ENCODE peak calls at places on chromosome 11, in four cellular contexts. One of them, this sample, is unnamed.

GRCh38 chr11:37500425-37500824 is 902.4 kb upstream of the RAG2 start:
- DNase-seq in mesenchymal stem cell: no peak
- DNase-seq in H1: no peak
- DNase-seq in trophoblast cell: no peak
- DNase-seq in this sample: no peak

GRCh38 chr11:12133539-12134238 is 23.3 kb downstream of the MICAL2 start:
- DNase-seq in mesenchymal stem cell: no peak
- DNase-seq in H1: no peak
- DNase-seq in trophoblast cell: no peak
- DNase-seq in this sample: no peak

GRCh38 chr11:124762624-124763155 is 600 bp upstream of the ESAM start:
- DNase-seq in mesenchymal stem cell: no peak
- DNase-seq in H1: no peak
- DNase-seq in trophoblast cell: no peak
- DNase-seq in this sample: no peak

GRCh38 chr11:120229451-120230424 is 10.2 kb upstream of the POU2F3 start:
- DNase-seq in mesenchymal stem cell: peak; percentile 49
- DNase-seq in H1: no peak
- DNase-seq in trophoblast cell: no peak
- DNase-seq in this sample: no peak

GRCh38 chr11:9150501-9150900 is 59.1 kb upstream of the SCUBE2 start:
- DNase-seq in mesenchymal stem cell: peak; percentile 81
- DNase-seq in H1: peak; percentile 3
- DNase-seq in trophoblast cell: no peak
- DNase-seq in this sample: no peak

GRCh38 chr11:11416502-11416901 is 63.5 kb upstream of the CSNK2A3 start:
- DNase-seq in mesenchymal stem cell: peak; percentile 89
- DNase-seq in H1: no peak
- DNase-seq in trophoblast cell: no peak
- DNase-seq in this sample: no peak

GRCh38 chr11:17722000-17722643 is 2.8 kb downstream of the MYOD1 start:
- DNase-seq in mesenchymal stem cell: no peak
- DNase-seq in H1: peak; percentile 65
- DNase-seq in trophoblast cell: peak; percentile 45
- DNase-seq in this sample: no peak

GRCh38 chr11:115083129-115083823 is 404.9 kb downstream of the NXPE2 start:
- DNase-seq in mesenchymal stem cell: no peak
- DNase-seq in H1: no peak
- DNase-seq in trophoblast cell: no peak
- DNase-seq in this sample: no peak

GRCh38 chr11:69892237-69892985 is 73.2 kb upstream of the FGF3 start:
- DNase-seq in mesenchymal stem cell: peak; percentile 26
- DNase-seq in H1: peak; percentile 76
- DNase-seq in trophoblast cell: no peak
- DNase-seq in this sample: no peak

DNA sequence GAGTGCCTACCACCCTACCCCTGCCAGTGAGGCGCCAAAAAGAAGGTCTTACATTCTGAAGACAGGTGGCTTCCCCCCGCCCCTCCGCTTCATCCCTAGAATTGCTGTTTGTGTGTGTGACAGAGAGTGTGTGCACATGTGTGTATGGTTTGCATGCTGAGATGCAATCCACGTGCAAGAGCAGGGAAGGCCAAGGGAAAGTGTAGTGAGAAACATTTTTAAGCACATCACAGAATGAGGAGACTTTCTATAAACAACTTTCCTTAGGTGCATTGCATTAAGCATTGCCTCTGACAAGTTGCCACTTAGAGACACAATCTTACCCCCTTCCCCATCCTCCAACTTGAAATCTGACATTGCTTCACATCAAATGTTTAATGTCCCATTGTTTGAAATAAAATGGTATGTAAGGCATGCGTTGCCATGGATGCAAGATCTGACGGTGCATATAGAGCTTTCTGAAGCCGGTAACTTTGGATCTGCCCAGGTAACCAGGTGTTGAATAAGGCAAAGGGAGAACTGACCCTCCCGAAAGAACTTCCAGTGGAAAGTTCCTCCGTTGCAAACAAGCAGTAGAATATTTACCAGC is 21.4 kb downstream of the FJX1 start:
- DNase-seq in mesenchymal stem cell: no peak
- DNase-seq in H1: no peak
- DNase-seq in trophoblast cell: no peak
- DNase-seq in this sample: no peak
- H3K14ac ChIP-seq in mesenchymal stem cell: no peak overlapping the region
- H3K14ac ChIP-seq in H1: no peak overlapping the region
- H3K14ac ChIP-seq in trophoblast cell: no peak overlapping the region
- H3K14ac ChIP-seq in this sample: no peak overlapping the region

DNA sequence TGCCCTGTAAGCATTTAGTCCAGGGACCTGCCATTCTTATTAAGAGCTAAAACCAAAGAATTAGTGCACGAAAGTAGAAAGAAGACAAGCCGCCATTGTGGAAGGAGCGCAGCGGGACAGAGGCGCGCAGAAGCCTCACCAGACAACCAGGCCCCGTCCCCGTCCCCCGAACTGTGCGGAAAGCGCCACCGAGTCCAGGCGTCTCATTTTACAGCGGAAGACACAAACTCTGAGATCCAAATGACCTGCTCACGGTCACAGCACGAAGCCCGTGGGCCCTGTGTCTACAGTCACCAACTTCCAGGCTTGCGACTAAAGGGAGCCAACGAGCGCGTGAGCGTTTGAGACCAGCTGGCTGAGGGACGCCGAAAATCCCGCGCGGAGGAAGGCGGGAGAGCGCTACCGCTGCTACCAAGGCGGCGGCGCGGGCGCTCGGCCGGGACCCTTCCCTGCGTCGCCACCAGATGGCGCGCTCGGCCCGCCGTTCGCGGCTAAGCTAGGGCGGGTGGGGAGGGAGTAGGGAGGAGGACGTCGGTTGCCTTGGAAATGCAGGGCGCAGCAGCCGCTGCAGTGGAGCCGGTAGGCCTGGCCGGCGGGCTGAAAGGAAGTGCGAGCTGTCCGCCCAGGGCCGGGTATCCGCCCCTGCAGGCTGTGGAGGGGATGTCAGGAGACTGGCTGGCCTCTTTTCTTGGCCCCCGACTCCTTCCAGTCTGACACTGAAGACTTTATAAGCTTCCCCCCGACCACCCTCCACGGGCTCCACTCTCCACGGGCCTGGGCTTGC is 434 bp upstream of the CCDC83 start:
- DNase-seq in mesenchymal stem cell: peak; percentile 94
- DNase-seq in H1: peak; percentile 97
- DNase-seq in trophoblast cell: peak; percentile 93
- DNase-seq in this sample: peak; percentile 92
- H2BK12ac ChIP-seq in mesenchymal stem cell: peak overlapping the region; percentile 94
- H2BK12ac ChIP-seq in H1: peak overlapping the region; percentile 69
- H2BK12ac ChIP-seq in trophoblast cell: peak overlapping the region; percentile 87
- H2BK12ac ChIP-seq in this sample: no peak overlapping the region

GRCh38 chr11:90912631-90913030 is 689.8 kb upstream of the CHORDC1 start:
- DNase-seq in mesenchymal stem cell: no peak
- DNase-seq in H1: no peak
- DNase-seq in trophoblast cell: no peak
- DNase-seq in this sample: no peak
- H3K36me3 ChIP-seq in mesenchymal stem cell: no peaks in the 10 kb centered on the region
- H3K36me3 ChIP-seq in H1: no peaks in the 10 kb centered on the region
- H3K36me3 ChIP-seq in trophoblast cell: no peaks in the 10 kb centered on the region
- H3K36me3 ChIP-seq in this sample: no peaks in the 10 kb centered on the region

GRCh38 chr11:57309106-57310059 is 15.4 kb downstream of the TNKS1BP1 start:
- DNase-seq in mesenchymal stem cell: no peak
- DNase-seq in H1: no peak
- DNase-seq in trophoblast cell: no peak
- DNase-seq in this sample: no peak

GRCh38 chr11:57310091-57310490 is 14.7 kb downstream of the TNKS1BP1 start:
- DNase-seq in mesenchymal stem cell: no peak
- DNase-seq in H1: no peak
- DNase-seq in trophoblast cell: no peak
- DNase-seq in this sample: no peak

GRCh38 chr11:57312511-57313021 is 12.2 kb downstream of the TNKS1BP1 start:
- DNase-seq in mesenchymal stem cell: no peak
- DNase-seq in H1: no peak
- DNase-seq in trophoblast cell: no peak
- DNase-seq in this sample: no peak

GRCh38 chr11:57311109-57311936 is 13.4 kb downstream of the TNKS1BP1 start:
- DNase-seq in mesenchymal stem cell: peak; percentile 97
- DNase-seq in H1: peak; percentile 94
- DNase-seq in trophoblast cell: peak; percentile 94
- DNase-seq in this sample: peak; percentile 75

DNA sequence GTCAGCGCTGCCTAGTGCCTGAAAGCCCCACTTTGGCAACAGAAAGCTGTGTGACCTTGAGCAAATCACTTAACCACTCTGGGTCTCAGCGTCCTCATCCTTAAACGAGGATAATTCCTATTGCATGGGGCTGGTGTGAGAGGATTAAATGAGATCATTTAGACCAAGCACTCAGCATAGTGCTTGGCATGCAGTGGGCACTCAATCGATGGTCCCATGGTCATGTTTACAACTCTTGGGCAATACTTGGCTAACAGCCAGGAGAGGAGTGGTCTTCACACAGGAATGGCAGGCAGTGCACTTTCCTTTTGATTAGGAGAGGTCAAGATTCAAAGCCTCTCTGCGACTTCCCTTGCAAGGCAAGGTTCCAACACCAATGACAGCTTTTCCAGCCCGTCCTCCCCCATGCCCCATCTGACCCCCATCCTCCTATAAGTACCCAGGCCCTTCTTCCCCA is 14.1 kb downstream of the TNKS1BP1 start:
- DNase-seq in mesenchymal stem cell: no peak
- DNase-seq in H1: no peak
- DNase-seq in trophoblast cell: no peak
- DNase-seq in this sample: no peak
- H3K14ac ChIP-seq in mesenchymal stem cell: no peak overlapping the region
- H3K14ac ChIP-seq in H1: no peak overlapping the region
- H3K14ac ChIP-seq in trophoblast cell: peak overlapping the region; percentile 73
- H3K14ac ChIP-seq in this sample: no peak overlapping the region

DNA sequence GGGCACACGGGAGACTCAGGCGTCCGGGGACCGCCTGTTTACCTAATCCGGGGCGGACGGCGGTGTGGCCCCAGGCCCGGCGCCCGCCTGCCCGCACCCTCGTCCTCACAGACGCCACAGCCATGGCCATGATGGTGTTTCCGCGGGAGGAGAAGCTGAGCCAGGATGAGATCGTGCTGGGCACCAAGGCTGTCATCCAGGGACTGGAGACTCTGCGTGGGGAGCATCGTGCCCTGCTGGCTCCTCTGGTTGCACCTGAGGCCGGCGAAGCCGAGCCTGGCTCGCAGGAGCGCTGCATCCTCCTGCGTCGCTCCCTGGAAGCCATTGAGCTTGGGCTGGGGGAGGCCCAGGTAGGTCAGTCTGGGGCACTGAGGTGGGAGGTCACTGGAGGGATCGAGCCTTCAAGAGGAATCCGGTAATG is 10.0 kb upstream of the RAB1B start:
- DNase-seq in mesenchymal stem cell: no peak
- DNase-seq in H1: no peak
- DNase-seq in trophoblast cell: no peak
- DNase-seq in this sample: no peak
- H2BK12ac ChIP-seq in mesenchymal stem cell: no peak overlapping the region
- H2BK12ac ChIP-seq in H1: no peak overlapping the region
- H2BK12ac ChIP-seq in trophoblast cell: no peak overlapping the region
- H2BK12ac ChIP-seq in this sample: no peak overlapping the region